ENCODE peak calls at places on chromosomes 11 and 22, in five cellular contexts. One of them, this sample, is unnamed.

GRCh38 chr22:27170491-27170890 is 513.1 kb downstream of the MIAT start:
- DNase-seq in heart left ventricle: no peak
- DNase-seq in AG09319: peak
- DNase-seq in uterus: peak
- DNase-seq in AG04450: no peak
- DNase-seq in this sample: peak

GRCh38 chr22:48594016-48594756 is 1233.5 kb downstream of the BRD1 start:
- DNase-seq in heart left ventricle: no peak
- DNase-seq in AG04450: no peak
- DNase-seq in AG09319: no peak
- DNase-seq in uterus: no peak
- DNase-seq in this sample: no peak

GRCh38 chr11:66419825-66420224 is 1.0 kb upstream of the NPAS4 start:
- DNase-seq in AG09319: no peak
- DNase-seq in AG04450: no peak
- DNase-seq in heart left ventricle: no peak
- DNase-seq in uterus: no peak
- DNase-seq in this sample: no peak

GRCh38 chr11:9765320-9766101 is 101.6 kb downstream of the SWAP70 start:
- DNase-seq in heart left ventricle: peak
- DNase-seq in AG09319: no peak
- DNase-seq in AG04450: peak
- DNase-seq in uterus: peak
- DNase-seq in this sample: no peak

GRCh38 chr11:59556115-59556882 is 45.0 kb downstream of the OR4D9 start:
- DNase-seq in heart left ventricle: peak
- DNase-seq in AG09319: peak
- DNase-seq in uterus: peak
- DNase-seq in AG04450: peak
- DNase-seq in this sample: no peak

GRCh38 chr11:85299247-85299646 is 327.9 kb downstream of the DLG2 start:
- DNase-seq in heart left ventricle: no peak
- DNase-seq in AG04450: no peak
- DNase-seq in AG09319: no peak
- DNase-seq in uterus: no peak
- DNase-seq in this sample: no peak

GRCh38 chr22:24592846-24593809 is at the start of gene LRRC75B:
- DNase-seq in uterus: peak
- DNase-seq in AG09319: peak
- DNase-seq in AG04450: peak
- DNase-seq in heart left ventricle: peak
- DNase-seq in this sample: peak

GRCh38 chr11:69212121-69213110 is 56.7 kb downstream of the SMIM38 start:
- DNase-seq in AG04450: no peak
- DNase-seq in AG09319: no peak
- DNase-seq in uterus: no peak
- DNase-seq in heart left ventricle: no peak
- DNase-seq in this sample: peak

GRCh38 chr11:72950685-72951084 is 136.5 kb downstream of the ATG16L2 start:
- DNase-seq in AG04450: no peak
- DNase-seq in AG09319: no peak
- DNase-seq in uterus: no peak
- DNase-seq in heart left ventricle: no peak
- DNase-seq in this sample: no peak

GRCh38 chr11:129590753-129591475 is 215.3 kb downstream of the BARX2 start:
- DNase-seq in uterus: no peak
- DNase-seq in AG09319: no peak
- DNase-seq in heart left ventricle: no peak
- DNase-seq in AG04450: no peak
- DNase-seq in this sample: no peak

GRCh38 chr11:86089659-86090058 is 20.8 kb upstream of the PICALM start:
- DNase-seq in AG09319: no peak
- DNase-seq in heart left ventricle: no peak
- DNase-seq in AG04450: no peak
- DNase-seq in uterus: no peak
- DNase-seq in this sample: no peak

GRCh38 chr11:11025087-11025486 is 167.2 kb upstream of the ZBED5 start:
- DNase-seq in AG09319: no peak
- DNase-seq in uterus: no peak
- DNase-seq in AG04450: no peak
- DNase-seq in heart left ventricle: no peak
- DNase-seq in this sample: no peak

GRCh38 chr11:92865352-92865751 is 104.1 kb upstream of the MTNR1B start:
- DNase-seq in AG04450: no peak
- DNase-seq in heart left ventricle: no peak
- DNase-seq in uterus: no peak
- DNase-seq in AG09319: no peak
- DNase-seq in this sample: no peak

GRCh38 chr11:100687630-100688395 is 725 bp downstream of the ARHGAP42 start:
- DNase-seq in uterus: peak
- DNase-seq in AG04450: peak
- DNase-seq in AG09319: peak
- DNase-seq in heart left ventricle: peak
- DNase-seq in this sample: peak

GRCh38 chr11:66970808-66971442 is 4.2 kb upstream of the C11orf86 start:
- DNase-seq in uterus: peak
- DNase-seq in AG04450: peak
- DNase-seq in AG09319: peak
- DNase-seq in heart left ventricle: no peak
- DNase-seq in this sample: peak

DNA sequence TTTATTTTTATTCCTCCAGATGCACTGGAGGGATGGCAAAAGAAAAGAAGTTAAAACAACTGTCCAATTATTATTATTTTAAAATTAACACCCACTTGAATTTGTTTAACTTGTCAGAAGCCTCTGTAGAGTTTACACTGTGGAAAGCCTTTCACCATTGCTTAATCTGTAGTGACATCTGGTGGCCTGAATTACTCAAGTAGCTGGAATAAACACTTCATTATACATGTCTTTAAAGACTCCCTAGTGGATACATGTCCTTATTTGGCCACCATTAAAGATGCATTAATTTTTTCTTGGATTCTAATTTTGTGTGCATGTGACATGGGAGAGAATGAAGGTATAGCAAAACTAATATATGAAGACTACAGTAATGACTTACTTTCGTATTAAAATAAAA is 1496.5 kb downstream of the FAM181B start:
- DNase-seq in heart left ventricle: no peak
- DNase-seq in AG04450: no peak
- DNase-seq in AG09319: no peak
- DNase-seq in uterus: no peak
- DNase-seq in this sample: no peak
- TF ChIP-seq CTCF in heart left ventricle: no peak
- TF ChIP-seq CTCF in AG04450: peak
- TF ChIP-seq CTCF in AG09319: no peak
- TF ChIP-seq CTCF in uterus: no peak
- TF ChIP-seq CTCF in this sample: no peak

GRCh38 chr11:120243221-120243620 is 3.3 kb downstream of the POU2F3 start:
- DNase-seq in AG04450: no peak
- DNase-seq in AG09319: no peak
- DNase-seq in heart left ventricle: no peak
- DNase-seq in uterus: no peak
- DNase-seq in this sample: no peak

GRCh38 chr11:120244476-120244875 is 4.5 kb downstream of the POU2F3 start:
- DNase-seq in AG04450: no peak
- DNase-seq in heart left ventricle: no peak
- DNase-seq in uterus: no peak
- DNase-seq in AG09319: no peak
- DNase-seq in this sample: no peak

GRCh38 chr11:120244966-120245365 is 5.0 kb downstream of the POU2F3 start:
- DNase-seq in heart left ventricle: no peak
- DNase-seq in AG09319: no peak
- DNase-seq in uterus: no peak
- DNase-seq in AG04450: no peak
- DNase-seq in this sample: no peak

GRCh38 chr11:120248551-120249278 is 8.8 kb downstream of the POU2F3 start:
- DNase-seq in AG04450: no peak
- DNase-seq in heart left ventricle: no peak
- DNase-seq in AG09319: no peak
- DNase-seq in uterus: no peak
- DNase-seq in this sample: no peak

DNA sequence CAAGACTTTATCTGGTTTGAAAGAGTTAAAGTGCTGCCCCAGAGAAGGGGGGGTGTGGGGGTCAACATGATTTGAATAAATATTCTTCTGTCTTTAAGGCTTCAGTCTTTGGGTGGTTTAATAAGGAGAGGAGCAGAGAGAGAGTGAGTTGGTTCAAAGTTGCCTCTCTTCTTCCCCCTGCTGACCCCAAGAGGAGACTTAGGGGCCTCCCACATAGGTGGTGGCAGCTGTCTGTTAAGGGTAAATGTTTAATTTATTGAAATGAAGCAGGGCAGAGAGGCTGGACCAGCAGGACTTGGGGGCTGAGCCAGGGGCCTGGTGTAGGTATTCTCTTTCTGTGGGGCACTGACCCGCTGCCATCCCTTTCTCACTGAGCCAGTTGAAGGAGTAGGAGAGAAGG is 5.5 kb downstream of the POU2F3 start:
- DNase-seq in heart left ventricle: no peak
- DNase-seq in AG09319: no peak
- DNase-seq in AG04450: no peak
- DNase-seq in uterus: no peak
- DNase-seq in this sample: no peak
- TF ChIP-seq CTCF in heart left ventricle: no peak
- TF ChIP-seq CTCF in AG09319: no peak
- TF ChIP-seq CTCF in AG04450: no peak
- TF ChIP-seq CTCF in uterus: no peak
- TF ChIP-seq CTCF in this sample: no peak

DNA sequence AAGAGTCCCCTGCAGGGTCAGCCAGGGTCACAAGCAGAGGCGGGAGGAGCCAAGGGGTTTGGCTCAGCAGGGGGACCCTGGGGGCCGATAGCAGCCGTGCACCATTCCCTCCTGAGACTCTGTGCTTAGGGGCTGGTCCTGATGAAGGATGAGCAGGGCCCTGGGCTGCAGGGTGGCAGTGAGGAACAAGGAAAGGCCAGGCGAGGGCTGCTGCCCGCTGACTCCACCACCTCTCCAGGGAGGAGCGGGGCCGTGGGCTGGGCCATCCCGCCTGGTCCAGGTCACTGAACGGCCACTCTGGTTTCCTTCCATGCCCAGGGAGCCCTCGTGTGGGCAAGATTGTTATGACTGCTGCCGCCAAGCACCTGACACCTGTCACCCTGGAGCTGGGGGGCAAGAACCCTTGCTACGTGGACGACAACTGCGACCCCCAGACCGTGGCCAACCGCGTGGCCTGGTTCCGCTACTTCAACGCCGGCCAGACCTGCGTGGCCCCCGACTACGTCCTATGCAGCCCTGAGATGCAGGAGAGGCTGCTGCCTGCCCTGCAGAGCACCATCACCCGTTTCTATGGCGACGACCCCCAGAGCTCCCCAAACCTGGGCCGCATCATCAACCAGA is 9.2 kb upstream of the NDUFS8 start:
- DNase-seq in AG04450: no peak
- DNase-seq in heart left ventricle: no peak
- DNase-seq in AG09319: no peak
- DNase-seq in uterus: no peak
- DNase-seq in this sample: no peak
- TF ChIP-seq CTCF in AG04450: no peak
- TF ChIP-seq CTCF in heart left ventricle: no peak
- TF ChIP-seq CTCF in AG09319: no peak
- TF ChIP-seq CTCF in uterus: no peak
- TF ChIP-seq CTCF in this sample: no peak

GRCh38 chr22:50507421-50507990 is at the start of gene LMF2:
- DNase-seq in heart left ventricle: peak
- DNase-seq in uterus: peak
- DNase-seq in AG04450: no peak
- DNase-seq in AG09319: no peak
- DNase-seq in this sample: peak
- TF ChIP-seq CTCF in heart left ventricle: no peak
- TF ChIP-seq CTCF in uterus: no peak
- TF ChIP-seq CTCF in AG04450: no peak
- TF ChIP-seq CTCF in AG09319: no peak
- TF ChIP-seq CTCF in this sample: no peak

DNA sequence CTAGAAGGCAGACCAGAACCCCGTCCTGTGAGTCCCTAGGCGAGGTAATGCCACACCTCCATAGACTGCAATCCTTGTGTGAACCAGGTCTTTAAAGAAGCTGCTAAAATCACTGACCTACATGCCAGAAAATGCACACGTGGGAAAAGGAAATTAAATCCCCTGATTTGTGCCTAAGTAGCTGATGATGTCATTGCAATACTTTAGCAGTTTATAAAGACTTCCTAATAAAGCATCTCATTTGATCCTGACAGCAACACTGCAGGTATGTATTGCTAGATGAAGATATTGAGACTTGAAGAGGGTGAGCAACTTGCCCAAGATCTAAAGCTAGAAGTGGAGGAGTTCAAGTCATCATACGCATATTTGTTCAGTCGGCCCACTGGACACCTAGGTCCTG is 107.2 kb downstream of the RRAS2 start:
- DNase-seq in uterus: no peak
- DNase-seq in heart left ventricle: no peak
- DNase-seq in AG04450: no peak
- DNase-seq in AG09319: no peak
- DNase-seq in this sample: no peak
- TF ChIP-seq CTCF in uterus: no peak
- TF ChIP-seq CTCF in heart left ventricle: no peak
- TF ChIP-seq CTCF in AG04450: no peak
- TF ChIP-seq CTCF in AG09319: no peak
- TF ChIP-seq CTCF in this sample: no peak